ENCODE peak calls at places on chromosomes 6 and 20, in four cellular contexts. A, U, O and R are unnamed samples.

GRCh38 chr20:8932192-8933150 is 136.4 kb upstream of the PLCB4 start:
- DNase-seq in A (no peak), U (peak), O (no peak), R (no peak)

GRCh38 chr6:160455484-160456213 is 107.5 kb downstream of the SLC22A3 start:
- DNase-seq in A (no peak), U (peak), O (peak), R (peak)

GRCh38 chr6:44202332-44202971 is 14.3 kb upstream of the MYMX start:
- DNase-seq in A (peak), U (no peak), O (no peak), R (no peak)

GRCh38 chr20:5122861-5123260 is 3.1 kb upstream of the PCNA start:
- DNase-seq in A (no peak), U (no peak), O (no peak), R (no peak)

GRCh38 chr6:43128926-43129325 is 42.1 kb upstream of the SRF start:
- DNase-seq in A (no peak), U (no peak), O (no peak), R (no peak)

GRCh38 chr6:44278774-44279697 is 8.8 kb downstream of the TMEM151B start:
- DNase-seq in A (no peak), U (peak), O (no peak), R (no peak)

GRCh38 chr6:47094351-47094925 is 52.3 kb upstream of the ADGRF1 start:
- DNase-seq in A (no peak), U (peak), O (no peak), R (no peak)

GRCh38 chr20:20017852-20018245 is 687 bp downstream of the NAA20 start:
- DNase-seq in A (no peak), U (peak), O (peak), R (peak)

GRCh38 chr6:147248859-147249258 is 44.6 kb downstream of the STXBP5 start:
- DNase-seq in A (no peak), U (no peak), O (no peak), R (no peak)

GRCh38 chr6:45323656-45324224 is 4.4 kb upstream of the RUNX2 start:
- DNase-seq in A (no peak), U (no peak), O (no peak), R (no peak)

GRCh38 chr6:22367331-22367730 is 70.5 kb upstream of the PRL start:
- DNase-seq in A (no peak), U (no peak), O (no peak), R (no peak)

GRCh38 chr6:52994789-52995078 is 350 bp downstream of the GSTA4 start:
- DNase-seq in A (peak), U (peak), O (peak), R (peak)

GRCh38 chr6:116108836-116109235 is 8.2 kb downstream of the NT5DC1 start:
- DNase-seq in A (no peak), U (peak), O (no peak), R (no peak)

GRCh38 chr6:136568129-136568528 is 17.9 kb upstream of the MAP7 start:
- DNase-seq in A (no peak), U (no peak), O (no peak), R (no peak)

GRCh38 chr6:123393333-123393732 is 243.4 kb downstream of the TRDN start:
- DNase-seq in A (no peak), U (peak), O (peak), R (peak)

GRCh38 chr6:72811971-72812421 is 190.1 kb downstream of the KCNQ5 start:
- DNase-seq in A (no peak), U (no peak), O (no peak), R (no peak)

GRCh38 chr6:11766589-11767450 is 11.8 kb downstream of the ADTRP start:
- DNase-seq in A (no peak), U (peak), O (no peak), R (no peak)

GRCh38 chr6:96702626-96703025 is 134.7 kb downstream of the GPR63 start:
- DNase-seq in A (no peak), U (no peak), O (no peak), R (no peak)

GRCh38 chr6:107401573-107401972 is 57.8 kb downstream of the PDSS2 start:
- DNase-seq in A (no peak), U (no peak), O (no peak), R (no peak)

GRCh38 chr20:48739395-48740268 is 88.2 kb downstream of the PREX1 start:
- DNase-seq in A (no peak), U (no peak), O (peak), R (no peak)

GRCh38 chr6:68575765-68576439 is 59.2 kb upstream of the ADGRB3 start:
- DNase-seq in A (no peak), U (peak), O (no peak), R (peak)

GRCh38 chr6:51844391-51844735 is 243.1 kb downstream of the PKHD1 start:
- DNase-seq in A (no peak), U (peak), O (peak), R (peak)

GRCh38 chr20:49622243-49622642 is 54.3 kb upstream of the PTGIS start:
- DNase-seq in A (no peak), U (no peak), O (no peak), R (no peak)

GRCh38 chr6:164911151-164911550 is 398.3 kb downstream of the C6orf118 start:
- DNase-seq in A (no peak), U (no peak), O (no peak), R (no peak)

GRCh38 chr6:75499640-75500039 is 6.0 kb upstream of the FILIP1 start:
- DNase-seq in A (no peak), U (no peak), O (no peak), R (no peak)

GRCh38 chr6:40163924-40164323 is 229.7 kb upstream of the MOCS1 start:
- DNase-seq in A (no peak), U (no peak), O (no peak), R (no peak)

GRCh38 chr20:63658749-63659187 is 656 bp downstream of the RTEL1 start:
- DNase-seq in A (no peak), U (peak), O (no peak), R (no peak)

GRCh38 chr6:45830441-45831139 is 185.1 kb downstream of the CLIC5 start:
- DNase-seq in A (no peak), U (no peak), O (peak), R (no peak)

GRCh38 chr6:113082691-113083090 is 735.6 kb downstream of the RFPL4B start:
- DNase-seq in A (no peak), U (no peak), O (no peak), R (no peak)

GRCh38 chr20:64232794-64233193 is 22.8 kb upstream of the PCMTD2 start:
- DNase-seq in A (no peak), U (peak), O (no peak), R (peak)

GRCh38 chr20:21933526-21933925 is 228.1 kb downstream of the PAX1 start:
- DNase-seq in A (no peak), U (no peak), O (no peak), R (peak)

GRCh38 chr6:33949877-33950831 is 146.4 kb upstream of the MLN start:
- DNase-seq in A (no peak), U (peak), O (no peak), R (peak)